ENCODE peak calls at places on chromosomes 13 and 19, in six cellular contexts. J, Y, G, X, Q and L are unnamed samples. For H3K36me3, the result is how much of the 10 kb centered on the place peaks cover.

GRCh38 chr19:48543121-48543710 is 8.8 kb upstream of the SULT2B1 start:
- DNase-seq in X (no peak), Y (peak), J (peak), G (no peak), Q (peak), L (no peak)

GRCh38 chr13:29511980-29512379 is 83.5 kb downstream of the SLC7A1 start:
- DNase-seq in Q (peak), G (no peak), J (no peak), X (no peak), Y (no peak), L (no peak)

GRCh38 chr19:46753420-46754155 is 7.3 kb upstream of the STRN4 start:
- DNase-seq in G (peak), J (peak), Y (peak), X (peak), Q (peak), L (peak)

GRCh38 chr19:3346677-3347353 is 19.6 kb upstream of the NFIC start:
- DNase-seq in G (no peak), J (no peak), Y (no peak), X (no peak), Q (peak), L (no peak)

GRCh38 chr19:6055013-6055795 is 55.1 kb downstream of the RFX2 start:
- DNase-seq in X (no peak), G (no peak), J (no peak), Q (no peak), Y (no peak), L (no peak)

GRCh38 chr13:77176350-77176749 is 149.4 kb upstream of the FBXL3 start:
- DNase-seq in Q (peak), G (no peak), J (no peak), X (no peak), Y (peak), L (no peak)

GRCh38 chr19:38635483-38636399 is 11.7 kb upstream of the ACTN4 start:
- DNase-seq in G (no peak), J (no peak), X (no peak), Q (no peak), Y (no peak), L (no peak)

GRCh38 chr19:43664008-43664407 is 6.0 kb downstream of the PLAUR start:
- DNase-seq in G (no peak), J (no peak), X (no peak), Y (no peak), Q (no peak), L (peak)

GRCh38 chr13:98202026-98202425 is 25.0 kb upstream of the RNF113B start:
- DNase-seq in X (no peak), Q (no peak), Y (no peak), J (no peak), G (peak), L (no peak)

GRCh38 chr19:17376935-17377600 is at the start of gene PLVAP:
- DNase-seq in X (no peak), Y (no peak), Q (no peak), G (no peak), J (no peak), L (no peak)

GRCh38 chr19:48992571-48993174 is 436 bp downstream of the GYS1 start:
- DNase-seq in Q (no peak), G (no peak), Y (no peak), X (no peak), J (peak), L (no peak)

GRCh38 chr13:99496322-99497142 is 4.7 kb upstream of the TM9SF2 start:
- DNase-seq in G (no peak), J (peak), Q (peak), X (no peak), Y (no peak), L (peak)

GRCh38 chr13:30504081-30504480 is 38.3 kb upstream of the HMGB1 start:
- DNase-seq in Q (peak), Y (no peak), X (no peak), G (no peak), J (no peak), L (peak)

GRCh38 chr13:110539894-110540293 is 21.6 kb downstream of the RAB20 start:
- DNase-seq in Q (no peak), G (no peak), J (no peak), Y (no peak), X (no peak), L (no peak)

DNA sequence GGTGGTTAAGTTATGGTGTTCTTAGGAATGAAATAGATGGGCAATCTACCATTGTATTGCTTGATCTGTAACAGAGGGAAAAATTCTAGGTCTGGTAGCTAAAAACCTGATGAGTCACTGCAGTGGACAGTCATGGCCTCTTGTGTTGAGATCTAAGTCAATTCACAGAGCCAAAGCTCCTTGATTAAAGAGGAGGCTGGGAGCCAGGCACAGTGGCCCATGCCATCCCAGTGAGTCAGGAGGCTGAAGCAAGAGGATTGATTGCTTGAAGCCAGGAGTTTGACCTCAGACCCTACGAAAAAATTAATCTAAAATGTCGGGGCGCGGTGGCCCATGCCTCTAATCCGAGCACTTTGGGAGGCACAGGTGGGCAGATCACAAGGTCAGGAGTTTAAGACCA is 67.1 kb upstream of the KPNA3 start:
- DNase-seq in Y (peak), G (no peak), Q (peak), X (peak), J (no peak), L (no peak)
- H3K27ac ChIP-seq in Y (peak), G (no peak), Q (peak), X (peak), J (no peak), L (no peak)

GRCh38 chr19:13169769-13170168 is 19.6 kb downstream of the IER2 start:
- DNase-seq in Q (peak), G (no peak), Y (peak), J (no peak), X (peak), L (no peak)
- TF ChIP-seq EZH2phosphoT487 in Q (no peak), G (no peak), Y (no peak), J (no peak), X (no peak), L (no peak)

GRCh38 chr19:58305932-58306323 is 751 bp downstream of the ERVK3-1 start:
- DNase-seq in Y (no peak), J (no peak), Q (peak), X (peak), G (no peak), L (peak)
- H3K36me3 ChIP-seq in Y (half or more), J (under half), Q (under half), X (under half), G (under half), L (under half)

DNA sequence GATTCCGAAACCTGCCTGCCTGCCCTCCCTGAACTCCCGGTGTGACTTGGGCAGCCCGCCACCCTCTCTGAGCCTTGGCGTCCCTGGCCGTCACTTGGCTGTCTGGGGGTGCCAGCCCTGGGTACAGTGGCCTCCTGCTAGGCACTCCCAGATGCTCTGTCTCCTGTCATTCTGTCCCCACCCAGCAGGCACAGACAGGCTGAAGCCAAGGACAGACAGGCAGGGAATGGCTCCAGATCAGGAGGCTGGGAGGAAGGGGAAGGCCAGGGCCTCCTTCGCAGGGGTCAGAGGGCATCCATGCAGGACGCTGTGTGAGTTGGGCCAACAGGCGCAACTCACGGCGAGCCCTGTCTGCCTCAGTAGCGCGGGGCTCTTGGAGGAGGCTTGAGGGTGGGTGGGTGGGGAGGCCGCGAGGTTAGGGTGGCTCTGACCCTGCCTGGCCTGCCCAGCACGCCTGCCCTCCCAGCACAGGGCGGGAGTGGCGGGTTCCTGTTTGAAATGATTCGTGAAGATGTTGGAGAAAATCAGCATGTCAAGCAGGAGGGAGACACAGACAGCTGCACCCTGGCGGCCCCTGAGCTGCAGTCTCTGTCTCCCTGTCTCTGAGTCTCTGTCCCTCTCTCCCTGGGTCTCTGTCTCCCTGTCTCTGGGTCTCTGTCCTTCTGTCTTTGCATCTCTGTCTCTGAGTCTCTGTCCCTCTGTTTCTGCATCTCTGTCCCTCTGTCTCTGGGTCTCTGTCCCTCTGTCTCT is 19.7 kb downstream of the KLHL26 start:
- DNase-seq in J (no peak), Q (no peak), G (no peak), Y (no peak), X (no peak), L (no peak)
- H3K27ac ChIP-seq in J (no peak), Q (no peak), G (no peak), Y (no peak), X (no peak), L (no peak)